ENCODE peak calls at places on chromosomes 12 and 14, in five cellular contexts. M is small intestine; A is CD4-positive, alpha-beta T cell; T is breast epithelium; U is HAP-1. Y is an unnamed sample.

GRCh38 chr12:104291867-104292524 is 11.5 kb upstream of the EID3 start:
- DNase-seq in M (no peak), A (no peak), T (no peak), U (peak; percentile 67), Y (no peak)

GRCh38 chr14:23078692-23079116 is 16.2 kb downstream of the ACIN1 start:
- DNase-seq in M (peak; percentile 58), A (no peak), T (no peak), U (no peak), Y (no peak)

GRCh38 chr12:92002673-92003382 is 142.8 kb downstream of the BTG1 start:
- DNase-seq in M (peak; percentile 45), A (no peak), T (no peak), U (no peak), Y (no peak)

GRCh38 chr12:57031789-57032188 is 15.5 kb upstream of the TAC3 start:
- DNase-seq in M (no peak), A (no peak), T (no peak), U (no peak), Y (no peak)

GRCh38 chr12:54421175-54421872 is 2.3 kb upstream of the ITGA5 start:
- DNase-seq in M (no peak), A (no peak), T (no peak), U (no peak), Y (no peak)

GRCh38 chr12:2489266-2489665 is 305.5 kb upstream of the FKBP4 start:
- DNase-seq in M (no peak), A (no peak), T (no peak), U (no peak), Y (no peak)

GRCh38 chr14:28831126-28831525 is 64.5 kb downstream of the FOXG1 start:
- DNase-seq in M (no peak), A (no peak), T (no peak), U (no peak), Y (no peak)

GRCh38 chr14:99354166-99354875 is 82.3 kb upstream of the BCL11B start:
- DNase-seq in M (no peak), A (no peak), T (no peak), U (no peak), Y (no peak)

GRCh38 chr14:61099221-61099835 is 118.3 kb downstream of the SLC38A6 start:
- DNase-seq in M (no peak), A (no peak), T (no peak), U (no peak), Y (no peak)

GRCh38 chr14:67442139-67442906 is 30.4 kb upstream of the PLEK2 start:
- DNase-seq in M (no peak), A (no peak), T (no peak), U (no peak), Y (no peak)

GRCh38 chr12:89390802-89391673 is 38.7 kb upstream of the DUSP6 start:
- DNase-seq in M (peak; percentile 92), A (no peak), T (no peak), U (no peak), Y (no peak)

GRCh38 chr14:101781240-101782061 is 19.9 kb downstream of the PPP2R5C start:
- DNase-seq in M (no peak), A (no peak), T (no peak), U (no peak), Y (no peak)

GRCh38 chr14:101221549-101222160 is 318.1 kb upstream of the RTL1 start:
- DNase-seq in M (no peak), A (no peak), T (no peak), U (no peak), Y (no peak)

GRCh38 chr14:78319411-78319810 is 149.2 kb downstream of the NRXN3 start:
- DNase-seq in M (no peak), A (no peak), T (no peak), U (no peak), Y (no peak)

GRCh38 chr14:94172545-94172944 is 1.6 kb upstream of the PPP4R4 start:
- DNase-seq in M (no peak), A (no peak), T (no peak), U (no peak), Y (no peak)

GRCh38 chr14:100772607-100773165 is 46.0 kb downstream of the DLK1 start:
- DNase-seq in M (no peak), A (no peak), T (peak; percentile 33), U (peak; percentile 3), Y (no peak)

GRCh38 chr12:99985129-99985570 is 414 bp upstream of the ANKS1B start:
- DNase-seq in M (no peak), A (no peak), T (no peak), U (no peak), Y (no peak)

GRCh38 chr14:56390859-56391258 is 188.7 kb upstream of the TMEM260 start:
- DNase-seq in M (no peak), A (no peak), T (no peak), U (no peak), Y (no peak)

GRCh38 chr12:110373962-110374611 is 29.4 kb downstream of the ANAPC7 start:
- DNase-seq in M (no peak), A (no peak), T (no peak), U (no peak), Y (no peak)

GRCh38 chr14:36747411-36748184 is 85.9 kb downstream of the PAX9 start:
- DNase-seq in M (peak; percentile 2), A (no peak), T (no peak), U (peak; percentile 36), Y (no peak)

GRCh38 chr12:81705586-81705985 is 53.6 kb downstream of the PPFIA2 start:
- DNase-seq in M (no peak), A (no peak), T (no peak), U (no peak), Y (no peak)

GRCh38 chr12:46661161-46661845 is 164.5 kb downstream of the SLC38A4 start:
- DNase-seq in M (peak; percentile 82), A (no peak), T (no peak), U (peak; percentile 12), Y (no peak)

DNA sequence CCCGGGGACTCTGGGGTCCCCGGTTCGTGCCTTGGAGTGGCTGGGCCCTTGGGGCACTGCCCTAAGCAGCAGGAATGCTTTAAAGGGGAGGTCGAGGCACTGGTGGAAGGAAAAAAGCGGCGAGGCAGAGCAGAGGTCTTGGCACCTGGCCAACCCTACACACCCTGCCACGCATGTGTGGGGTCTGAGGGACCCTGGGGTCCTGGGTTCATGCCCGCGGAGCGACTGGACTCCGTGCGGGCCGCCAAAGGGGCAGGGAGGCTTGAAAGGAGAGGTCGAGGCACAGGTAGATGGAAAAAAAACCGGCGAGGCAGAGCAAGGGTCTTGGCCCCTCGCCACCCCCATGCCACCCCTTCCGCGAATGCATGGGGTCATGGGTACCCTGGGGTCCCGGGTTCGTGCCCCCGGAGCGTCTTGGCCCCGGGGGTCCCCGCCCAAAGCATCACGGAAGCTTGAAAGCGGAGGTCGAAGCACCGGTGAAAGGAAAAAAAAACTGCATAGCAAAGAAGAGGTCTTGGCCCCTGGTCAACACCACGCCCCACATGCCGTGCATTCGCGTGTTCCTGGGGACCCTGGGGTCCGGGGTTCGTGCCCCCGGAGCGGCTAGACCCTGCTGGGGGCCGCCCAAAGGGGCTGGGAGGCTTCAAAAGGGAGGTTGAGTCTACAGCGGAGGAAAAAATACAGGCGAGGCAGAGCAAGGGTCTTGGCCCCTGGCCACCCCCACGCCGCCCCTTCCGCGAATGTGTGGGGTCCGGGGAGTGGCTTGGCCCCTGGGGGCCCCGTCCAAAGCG is 312.9 kb downstream of the ALG10 start:
- DNase-seq in M (no peak), A (no peak), T (no peak), U (no peak), Y (no peak)
- H3K9me3 ChIP-seq in M (peaks cover 4% of the 10 kb centered on the region), A (peaks cover 8% of the 10 kb centered on the region), T (peaks cover 86% of the 10 kb centered on the region), U (no peaks in the 10 kb centered on the region), Y (no peaks in the 10 kb centered on the region)

GRCh38 chr14:82449926-82450325 is 916.3 kb upstream of the SEL1L start:
- DNase-seq in M (no peak), A (no peak), T (no peak), U (no peak), Y (no peak)

GRCh38 chr14:82441270-82441669 is 907.6 kb upstream of the SEL1L start:
- DNase-seq in M (no peak), A (no peak), T (no peak), U (no peak), Y (no peak)

GRCh38 chr14:82451675-82452074 is 918.0 kb upstream of the SEL1L start:
- DNase-seq in M (no peak), A (no peak), T (no peak), U (no peak), Y (no peak)

GRCh38 chr14:82447586-82447985 is 913.9 kb upstream of the SEL1L start:
- DNase-seq in M (no peak), A (no peak), T (no peak), U (peak; percentile 69), Y (no peak)

DNA sequence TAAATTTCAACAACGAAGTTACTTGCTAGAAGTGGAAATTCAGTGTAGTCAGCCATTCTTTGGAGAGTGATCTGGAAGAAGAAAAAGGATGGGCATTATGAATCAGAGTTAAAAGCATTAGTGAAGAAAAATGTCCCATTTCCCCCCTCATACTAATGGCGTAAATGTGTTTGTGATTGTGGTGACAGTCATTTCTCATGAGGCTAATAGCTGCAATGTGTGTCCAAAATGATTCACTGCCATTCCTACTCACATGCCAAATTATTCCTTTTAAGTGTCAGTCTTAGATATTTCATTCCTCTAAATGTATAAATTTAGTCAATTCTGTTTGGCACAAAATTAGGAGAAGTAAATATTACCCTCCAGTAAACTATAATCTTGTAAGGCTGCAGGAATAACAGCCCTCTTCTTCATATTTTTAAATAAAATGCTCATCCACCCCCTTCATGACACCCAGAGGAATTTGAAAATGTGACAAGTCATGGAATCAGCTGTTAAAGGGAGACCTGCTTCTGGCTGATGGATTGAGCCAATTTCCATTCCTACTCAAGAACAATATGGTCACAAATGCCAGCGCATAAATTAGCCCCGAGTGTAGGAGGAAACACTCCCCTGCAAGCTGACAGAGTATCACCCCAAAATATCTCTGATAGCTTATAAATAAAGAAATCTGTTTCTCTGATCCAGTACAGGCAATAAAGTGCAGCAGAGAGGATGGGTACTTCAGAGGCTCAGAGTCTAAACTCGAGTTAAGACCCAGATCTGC is 912.3 kb upstream of the SEL1L start:
- DNase-seq in M (no peak), A (no peak), T (no peak), U (no peak), Y (no peak)
- H3K9me3 ChIP-seq in M (no peaks in the 10 kb centered on the region), A (peaks cover 11% of the 10 kb centered on the region), T (no peaks in the 10 kb centered on the region), U (no peaks in the 10 kb centered on the region), Y (no peaks in the 10 kb centered on the region)

GRCh38 chr12:133204264-133204603 is 22.9 kb downstream of the ZNF268 start:
- DNase-seq in M (no peak), A (no peak), T (no peak), U (no peak), Y (no peak)

GRCh38 chr12:133201888-133202287 is 20.6 kb downstream of the ZNF268 start:
- DNase-seq in M (no peak), A (no peak), T (no peak), U (no peak), Y (no peak)

GRCh38 chr12:133202493-133203343 is 21.4 kb downstream of the ZNF268 start:
- DNase-seq in M (no peak), A (no peak), T (no peak), U (no peak), Y (no peak)

GRCh38 chr12:133203344-133204263 is 22.3 kb downstream of the ZNF268 start:
- DNase-seq in M (no peak), A (no peak), T (no peak), U (no peak), Y (no peak)

DNA sequence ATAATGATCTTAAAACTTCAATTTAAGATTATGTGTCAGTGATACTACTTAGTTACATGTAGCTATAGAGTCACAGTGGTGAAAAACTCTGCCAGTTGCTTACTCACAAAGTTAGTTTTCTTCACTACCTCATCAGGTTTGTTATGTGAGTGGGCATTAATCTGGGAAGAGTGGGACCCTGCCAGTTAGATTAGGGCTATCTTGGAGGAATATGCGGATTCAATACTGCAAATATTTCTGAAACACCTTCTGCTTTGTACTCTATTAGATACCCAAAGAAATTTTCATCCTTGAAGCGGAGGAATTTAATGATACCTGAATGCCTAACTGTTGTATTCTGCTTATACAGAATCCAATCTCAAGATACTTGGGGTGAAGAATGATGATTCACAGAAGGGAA is 25.1 kb downstream of the ZNF268 start:
- DNase-seq in M (no peak), A (no peak), T (no peak), U (no peak), Y (no peak)
- H3K9me3 ChIP-seq in M (peaks cover 13% of the 10 kb centered on the region), A (peaks cover 97% of the 10 kb centered on the region), T (peaks cover 98% of the 10 kb centered on the region), U (peaks cover 54% of the 10 kb centered on the region), Y (peaks cover 64% of the 10 kb centered on the region)

GRCh38 chr14:85483037-85483436 is 46.9 kb upstream of the FLRT2 start:
- DNase-seq in M (no peak), A (no peak), T (no peak), U (no peak), Y (no peak)
- H3K9me3 ChIP-seq in M (peaks cover 2% of the 10 kb centered on the region), A (peaks cover 4% of the 10 kb centered on the region), T (no peaks in the 10 kb centered on the region), U (no peaks in the 10 kb centered on the region), Y (no peaks in the 10 kb centered on the region)